ENCODE peak calls at places on chromosomes 6 and 20, in ten cellular contexts. J is breast epithelium, K is stomach, B is spleen, G is suprapubic skin, R is HCT116, L is prostate gland, Q is transverse colon, V is endothelial cell of umbilical vein, F is H1. S is an unnamed sample. For H3K4me1 and H3K36me3, the result is how much of the 10 kb centered on the place peaks cover.

GRCh38 chr6:20386218-20386617 is 15.5 kb upstream of the E2F3 start:
- DNase-seq in B (no peak), J (no peak), F (no peak), K (no peak), L (no peak), G (no peak), Q (no peak), R (no peak), V (no peak), S (no peak)

GRCh38 chr6:150233797-150234399 is 91.1 kb downstream of the PPP1R14C start:
- DNase-seq in F (no peak), G (no peak), Q (no peak), V (no peak), B (no peak), R (no peak), J (no peak), K (no peak), L (no peak), S (no peak)

GRCh38 chr20:43840382-43841070 is 74.1 kb upstream of the TOX2 start:
- DNase-seq in L (no peak), Q (peak), G (no peak), V (no peak), J (no peak), K (no peak), F (peak), B (no peak), R (peak), S (no peak)

GRCh38 chr6:162251257-162251656 is 476.3 kb downstream of the PRKN start:
- DNase-seq in G (no peak), Q (no peak), F (no peak), K (no peak), B (no peak), V (no peak), L (no peak), R (peak), J (no peak), S (no peak)

GRCh38 chr20:6940052-6940451 is 172.6 kb downstream of the BMP2 start:
- DNase-seq in F (peak), Q (no peak), J (no peak), K (no peak), G (no peak), B (no peak), R (no peak), V (no peak), L (no peak), S (no peak)

GRCh38 chr6:155014715-155015300 is 19.7 kb downstream of the TIAM2 start:
- DNase-seq in K (no peak), Q (no peak), L (no peak), R (no peak), J (no peak), V (peak), B (no peak), F (no peak), G (no peak), S (no peak)

GRCh38 chr6:13988908-13989307 is 64.2 kb downstream of the RNF182 start:
- DNase-seq in K (no peak), V (no peak), L (no peak), B (no peak), G (no peak), R (no peak), J (no peak), F (no peak), Q (no peak), S (no peak)

GRCh38 chr20:38221041-38221589 is 39.4 kb downstream of the KIAA1755 start:
- DNase-seq in G (no peak), Q (peak), K (peak), F (peak), J (peak), L (no peak), B (peak), R (peak), V (peak), S (no peak)

GRCh38 chr6:6474170-6474920 is 114.2 kb upstream of the LY86 start:
- DNase-seq in G (no peak), K (no peak), R (no peak), L (no peak), B (no peak), J (no peak), Q (no peak), F (no peak), V (no peak), S (no peak)

GRCh38 chr6:114342086-114342825 is 567 bp downstream of the HS3ST5 start:
- DNase-seq in R (no peak), B (peak), G (no peak), J (no peak), Q (peak), V (no peak), F (peak), K (no peak), L (no peak), S (no peak)

GRCh38 chr20:23078994-23079364 is 7.1 kb downstream of the CD93 start:
- DNase-seq in B (no peak), F (peak), L (no peak), K (no peak), J (no peak), G (no peak), Q (no peak), R (no peak), V (no peak), S (no peak)

GRCh38 chr6:90569223-90569622 is 17.6 kb downstream of the MAP3K7 start:
- DNase-seq in Q (no peak), V (no peak), F (no peak), K (no peak), B (no peak), J (no peak), L (no peak), G (no peak), R (no peak), S (no peak)

GRCh38 chr6:140857734-140858380 is 1274.9 kb upstream of the GJE1 start:
- DNase-seq in Q (no peak), J (no peak), V (peak), B (no peak), R (peak), L (no peak), K (no peak), G (no peak), F (no peak), S (no peak)

GRCh38 chr6:27280064-27280539 is 32.0 kb downstream of the POM121L2 start:
- DNase-seq in Q (no peak), R (peak), K (no peak), L (no peak), B (no peak), F (peak), G (no peak), J (no peak), V (peak), S (no peak)

GRCh38 chr20:44725852-44726251 is 10.7 kb downstream of the CCN5 start:
- DNase-seq in K (no peak), B (no peak), L (no peak), V (no peak), F (no peak), Q (no peak), J (no peak), G (no peak), R (no peak), S (no peak)

GRCh38 chr6:122712864-122713612 is 66.5 kb upstream of the FABP7 start:
- DNase-seq in G (no peak), B (no peak), V (no peak), Q (no peak), L (no peak), K (no peak), R (no peak), J (no peak), F (no peak), S (no peak)

GRCh38 chr6:132763269-132763668 is 5.6 kb upstream of the VNN2 start:
- DNase-seq in B (peak), V (no peak), F (no peak), Q (peak), J (no peak), K (no peak), R (no peak), L (no peak), G (no peak), S (no peak)

GRCh38 chr6:148999921-149000589 is 253.2 kb downstream of the UST start:
- DNase-seq in K (peak), F (peak), L (no peak), G (no peak), B (no peak), J (peak), V (peak), R (no peak), Q (peak), S (no peak)

GRCh38 chr6:122621638-122622037 is 11.4 kb downstream of the PKIB start:
- DNase-seq in V (no peak), R (no peak), B (no peak), G (no peak), F (no peak), J (no peak), Q (no peak), K (no peak), L (no peak), S (no peak)

GRCh38 chr6:44646355-44646754 is 258.8 kb downstream of the CDC5L start:
- DNase-seq in G (no peak), F (no peak), V (no peak), Q (no peak), R (no peak), K (no peak), L (no peak), J (no peak), B (no peak), S (no peak)
- H3K4me1 ChIP-seq in G (under half), F (under half), V (under half), Q (under half), R (under half), K (under half), L (under half), J (under half), B (under half), S (under half)

GRCh38 chr20:31606928-31607639 is 2.0 kb downstream of the ID1 start:
- DNase-seq in Q (peak), L (peak), J (no peak), B (no peak), R (peak), V (peak), F (peak), K (peak), G (no peak), S (no peak)
- TF ChIP-seq POLR2AphosphoS5 in Q (no peak), L (peak), J (no peak), B (peak), R (peak), V (peak), F (peak), K (peak), G (no peak), S (peak)

DNA sequence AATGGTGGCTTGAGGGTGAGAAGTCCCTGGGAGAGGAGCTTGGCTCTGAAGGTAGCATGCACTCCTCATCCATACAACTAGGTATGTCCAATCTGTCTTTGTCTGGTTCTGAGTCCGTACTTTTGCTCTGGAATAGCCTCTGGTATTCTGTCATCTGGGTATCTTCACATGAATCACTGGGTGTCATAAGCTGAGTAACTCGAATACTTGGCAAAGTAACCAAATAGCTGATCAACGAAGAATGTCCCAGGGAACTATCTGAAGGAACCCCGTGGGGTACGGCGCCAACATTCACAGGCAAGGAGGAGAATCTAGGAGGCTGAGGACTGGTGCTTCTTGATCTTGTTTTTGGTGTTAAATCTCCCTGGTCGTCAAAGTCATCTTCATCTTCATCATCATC is 184.8 kb downstream of the HIVEP2 start:
- DNase-seq in Q (no peak), L (no peak), G (no peak), F (no peak), J (no peak), R (no peak), B (no peak), K (no peak), V (no peak), S (no peak)
- H3K36me3 ChIP-seq in Q (under half), L (under half), G (half or more), F (under half), J (under half), R (under half), B (half or more), K (half or more), V (under half), S (under half)

GRCh38 chr6:159109391-159109790 is 59.8 kb upstream of the FNDC1 start:
- DNase-seq in J (no peak), V (no peak), B (no peak), F (no peak), K (peak), Q (no peak), R (no peak), L (no peak), G (no peak), S (no peak)
- H3K4me1 ChIP-seq in J (under half), V (under half), B (half or more), F (under half), K (under half), Q (under half), R (under half), L (under half), G (under half), S (under half)